ENCODE peak calls at places on chromosomes 7 and 10, in six cellular contexts. One of them, this sample, is unnamed.

GRCh38 chr7:27150568-27151340 is 1.6 kb downstream of the HOXA3 start:
- DNase-seq in brain microvascular endothelial cell: peak
- DNase-seq in Peyer's patch: peak
- DNase-seq in tibial artery: peak
- DNase-seq in nephron progenitor cell: peak
- DNase-seq in PC-3: peak
- DNase-seq in this sample: no peak

GRCh38 chr7:94509264-94509878 is at the start of gene CASD1:
- DNase-seq in brain microvascular endothelial cell: peak
- DNase-seq in Peyer's patch: peak
- DNase-seq in tibial artery: peak
- DNase-seq in nephron progenitor cell: no peak
- DNase-seq in PC-3: peak
- DNase-seq in this sample: no peak

GRCh38 chr7:36389371-36390198 is at the start of gene ANLN:
- DNase-seq in brain microvascular endothelial cell: peak
- DNase-seq in Peyer's patch: peak
- DNase-seq in tibial artery: peak
- DNase-seq in nephron progenitor cell: peak
- DNase-seq in PC-3: peak
- DNase-seq in this sample: peak

GRCh38 chr10:66322261-66322660 is 603.6 kb upstream of the LRRTM3 start:
- DNase-seq in brain microvascular endothelial cell: no peak
- DNase-seq in Peyer's patch: no peak
- DNase-seq in tibial artery: no peak
- DNase-seq in nephron progenitor cell: no peak
- DNase-seq in PC-3: peak
- DNase-seq in this sample: no peak

GRCh38 chr10:113644185-113645120 is 19.4 kb downstream of the NRAP start:
- DNase-seq in brain microvascular endothelial cell: peak
- DNase-seq in Peyer's patch: no peak
- DNase-seq in tibial artery: no peak
- DNase-seq in nephron progenitor cell: no peak
- DNase-seq in PC-3: no peak
- DNase-seq in this sample: no peak

GRCh38 chr7:39898867-39899266 is 51.2 kb upstream of the CDK13 start:
- DNase-seq in brain microvascular endothelial cell: no peak
- DNase-seq in Peyer's patch: no peak
- DNase-seq in tibial artery: no peak
- DNase-seq in nephron progenitor cell: no peak
- DNase-seq in PC-3: no peak
- DNase-seq in this sample: no peak

GRCh38 chr10:116044722-116045374 is 228.2 kb downstream of the GFRA1 start:
- DNase-seq in brain microvascular endothelial cell: no peak
- DNase-seq in Peyer's patch: no peak
- DNase-seq in tibial artery: peak
- DNase-seq in nephron progenitor cell: no peak
- DNase-seq in PC-3: no peak
- DNase-seq in this sample: no peak

GRCh38 chr7:24692592-24692991 is 64.7 kb downstream of the GSDME start:
- DNase-seq in brain microvascular endothelial cell: no peak
- DNase-seq in Peyer's patch: no peak
- DNase-seq in tibial artery: no peak
- DNase-seq in nephron progenitor cell: no peak
- DNase-seq in PC-3: no peak
- DNase-seq in this sample: no peak

GRCh38 chr7:144384555-144385245 is 18.8 kb downstream of the NOBOX start:
- DNase-seq in brain microvascular endothelial cell: peak
- DNase-seq in Peyer's patch: peak
- DNase-seq in tibial artery: peak
- DNase-seq in nephron progenitor cell: no peak
- DNase-seq in PC-3: peak
- DNase-seq in this sample: no peak

GRCh38 chr7:152395115-152395514 is 40.7 kb downstream of the KMT2C start:
- DNase-seq in brain microvascular endothelial cell: peak
- DNase-seq in Peyer's patch: no peak
- DNase-seq in tibial artery: no peak
- DNase-seq in nephron progenitor cell: no peak
- DNase-seq in PC-3: no peak
- DNase-seq in this sample: no peak

DNA sequence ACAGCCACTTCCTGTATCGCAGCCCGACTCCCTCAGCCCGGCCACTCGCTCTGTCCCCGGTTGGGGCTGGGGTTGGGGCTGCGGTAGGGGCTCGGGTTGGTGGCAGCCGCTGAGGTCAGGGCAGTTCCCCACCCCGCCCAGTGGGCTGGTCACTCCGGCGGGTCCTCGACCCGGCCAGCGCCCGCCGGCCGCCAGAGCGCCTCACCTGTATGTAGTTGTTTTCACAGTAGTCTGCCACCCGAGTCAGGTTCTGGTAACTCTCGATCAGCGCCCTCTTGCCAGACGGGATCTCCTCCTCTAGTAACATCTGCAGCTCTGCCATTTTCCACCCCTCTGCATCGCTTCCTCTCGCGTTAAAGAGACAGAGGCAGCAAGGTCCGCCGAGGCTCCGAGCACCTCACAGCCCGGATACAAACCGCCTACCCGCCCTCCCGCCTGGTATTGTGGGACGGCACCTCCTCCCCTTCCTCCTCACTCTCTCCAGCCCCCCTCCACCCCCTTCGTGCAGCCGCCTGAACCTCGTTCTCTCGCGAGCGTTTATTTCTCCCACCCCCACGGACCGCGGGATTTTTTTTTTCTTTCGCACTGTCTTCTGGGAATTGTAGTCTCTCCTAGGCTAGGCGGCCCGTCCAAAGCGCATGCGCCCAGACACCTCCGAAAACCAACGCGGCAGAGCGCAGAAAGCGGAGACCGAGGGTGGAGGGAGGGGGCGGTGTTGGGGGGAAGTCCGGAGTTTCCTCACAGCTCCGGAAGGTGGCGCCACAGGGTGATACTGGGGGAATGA is at the start of gene ABI1:
- DNase-seq in brain microvascular endothelial cell: peak
- DNase-seq in Peyer's patch: peak
- DNase-seq in tibial artery: peak
- DNase-seq in nephron progenitor cell: peak
- DNase-seq in PC-3: peak
- DNase-seq in this sample: peak
- TF ChIP-seq CTCF in brain microvascular endothelial cell: peak
- TF ChIP-seq CTCF in Peyer's patch: no peak
- TF ChIP-seq CTCF in tibial artery: peak
- TF ChIP-seq CTCF in nephron progenitor cell: peak
- TF ChIP-seq CTCF in PC-3: no peak
- TF ChIP-seq CTCF in this sample: peak

GRCh38 chr10:104925232-104925851 is 284.3 kb downstream of the SORCS3 start:
- DNase-seq in brain microvascular endothelial cell: no peak
- DNase-seq in Peyer's patch: no peak
- DNase-seq in tibial artery: no peak
- DNase-seq in nephron progenitor cell: peak
- DNase-seq in PC-3: peak
- DNase-seq in this sample: no peak
- TF ChIP-seq CTCF in brain microvascular endothelial cell: peak
- TF ChIP-seq CTCF in Peyer's patch: peak
- TF ChIP-seq CTCF in tibial artery: peak
- TF ChIP-seq CTCF in nephron progenitor cell: peak
- TF ChIP-seq CTCF in PC-3: peak
- TF ChIP-seq CTCF in this sample: peak

GRCh38 chr7:131629203-131629871 is 72.9 kb upstream of the PODXL start:
- DNase-seq in brain microvascular endothelial cell: peak
- DNase-seq in Peyer's patch: no peak
- DNase-seq in tibial artery: no peak
- DNase-seq in nephron progenitor cell: no peak
- DNase-seq in PC-3: peak
- DNase-seq in this sample: no peak

GRCh38 chr7:131628634-131629033 is 72.2 kb upstream of the PODXL start:
- DNase-seq in brain microvascular endothelial cell: no peak
- DNase-seq in Peyer's patch: no peak
- DNase-seq in tibial artery: no peak
- DNase-seq in nephron progenitor cell: no peak
- DNase-seq in PC-3: no peak
- DNase-seq in this sample: no peak

GRCh38 chr7:131633342-131633843 is 77.0 kb upstream of the PODXL start:
- DNase-seq in brain microvascular endothelial cell: peak
- DNase-seq in Peyer's patch: no peak
- DNase-seq in tibial artery: no peak
- DNase-seq in nephron progenitor cell: no peak
- DNase-seq in PC-3: peak
- DNase-seq in this sample: no peak

GRCh38 chr7:131627589-131628212 is 71.3 kb upstream of the PODXL start:
- DNase-seq in brain microvascular endothelial cell: no peak
- DNase-seq in Peyer's patch: no peak
- DNase-seq in tibial artery: no peak
- DNase-seq in nephron progenitor cell: no peak
- DNase-seq in PC-3: no peak
- DNase-seq in this sample: no peak

GRCh38 chr7:131630427-131630826 is 74.0 kb upstream of the PODXL start:
- DNase-seq in brain microvascular endothelial cell: no peak
- DNase-seq in Peyer's patch: no peak
- DNase-seq in tibial artery: no peak
- DNase-seq in nephron progenitor cell: no peak
- DNase-seq in PC-3: no peak
- DNase-seq in this sample: no peak
- TF ChIP-seq CTCF in brain microvascular endothelial cell: no peak
- TF ChIP-seq CTCF in Peyer's patch: no peak
- TF ChIP-seq CTCF in tibial artery: no peak
- TF ChIP-seq CTCF in nephron progenitor cell: no peak
- TF ChIP-seq CTCF in PC-3: no peak
- TF ChIP-seq CTCF in this sample: no peak

GRCh38 chr7:148485618-148486017 is 104.9 kb upstream of the C7orf33 start:
- DNase-seq in brain microvascular endothelial cell: no peak
- DNase-seq in Peyer's patch: no peak
- DNase-seq in tibial artery: no peak
- DNase-seq in nephron progenitor cell: no peak
- DNase-seq in PC-3: peak
- DNase-seq in this sample: no peak
- TF ChIP-seq CTCF in brain microvascular endothelial cell: no peak
- TF ChIP-seq CTCF in Peyer's patch: peak
- TF ChIP-seq CTCF in tibial artery: no peak
- TF ChIP-seq CTCF in nephron progenitor cell: no peak
- TF ChIP-seq CTCF in PC-3: peak
- TF ChIP-seq CTCF in this sample: no peak

GRCh38 chr10:98039690-98040381 is 9.4 kb upstream of the CRTAC1 start:
- DNase-seq in brain microvascular endothelial cell: no peak
- DNase-seq in Peyer's patch: no peak
- DNase-seq in tibial artery: no peak
- DNase-seq in nephron progenitor cell: no peak
- DNase-seq in PC-3: no peak
- DNase-seq in this sample: no peak

GRCh38 chr10:98045785-98046389 is 15.5 kb upstream of the CRTAC1 start:
- DNase-seq in brain microvascular endothelial cell: peak
- DNase-seq in Peyer's patch: peak
- DNase-seq in tibial artery: no peak
- DNase-seq in nephron progenitor cell: peak
- DNase-seq in PC-3: peak
- DNase-seq in this sample: no peak

GRCh38 chr10:98047009-98047741 is 16.8 kb upstream of the CRTAC1 start:
- DNase-seq in brain microvascular endothelial cell: no peak
- DNase-seq in Peyer's patch: no peak
- DNase-seq in tibial artery: no peak
- DNase-seq in nephron progenitor cell: no peak
- DNase-seq in PC-3: no peak
- DNase-seq in this sample: no peak

GRCh38 chr10:98038333-98038732 is 7.9 kb upstream of the CRTAC1 start:
- DNase-seq in brain microvascular endothelial cell: no peak
- DNase-seq in Peyer's patch: no peak
- DNase-seq in tibial artery: no peak
- DNase-seq in nephron progenitor cell: peak
- DNase-seq in PC-3: no peak
- DNase-seq in this sample: no peak

DNA sequence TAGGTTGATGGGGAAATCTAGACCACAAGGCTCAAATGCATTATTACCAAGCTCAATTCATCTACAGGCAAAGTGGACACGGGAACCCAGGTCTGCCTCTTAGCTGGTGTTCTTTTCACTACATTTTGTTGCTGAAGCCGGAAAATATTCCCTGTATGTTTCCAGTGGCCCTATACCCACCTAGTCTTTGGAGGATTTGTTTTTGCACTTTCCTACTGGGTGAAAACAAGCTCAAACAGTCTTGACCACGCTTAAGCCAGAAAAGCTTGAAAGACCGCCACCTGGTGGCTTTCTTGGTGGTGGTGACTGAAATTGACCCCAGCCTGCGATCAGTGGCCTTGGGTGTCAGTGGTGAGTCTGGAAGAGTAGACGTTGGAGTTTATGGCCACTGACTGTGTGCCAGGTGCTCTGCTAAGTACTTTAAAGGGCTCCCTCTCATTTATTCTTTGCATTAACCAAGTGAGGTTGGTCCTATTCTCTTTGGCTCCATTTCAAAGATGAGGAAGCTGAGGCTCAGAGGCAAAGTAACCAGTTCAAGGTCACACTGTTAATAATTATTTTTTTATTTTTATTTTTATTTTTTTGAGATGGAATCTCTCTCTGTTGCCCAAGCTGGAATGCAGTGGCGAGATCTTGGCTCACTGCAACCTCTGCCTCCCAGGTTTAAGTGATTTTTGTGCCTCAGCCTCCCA is 11.1 kb upstream of the CRTAC1 start:
- DNase-seq in brain microvascular endothelial cell: peak
- DNase-seq in Peyer's patch: peak
- DNase-seq in tibial artery: peak
- DNase-seq in nephron progenitor cell: peak
- DNase-seq in PC-3: peak
- DNase-seq in this sample: no peak
- TF ChIP-seq CTCF in brain microvascular endothelial cell: peak
- TF ChIP-seq CTCF in Peyer's patch: peak
- TF ChIP-seq CTCF in tibial artery: peak
- TF ChIP-seq CTCF in nephron progenitor cell: peak
- TF ChIP-seq CTCF in PC-3: peak
- TF ChIP-seq CTCF in this sample: peak